ENCODE peak calls at places on chromosomes 6 and 20, in four cellular contexts. R is HTR-8/SVneo; N is stimulated activated CD4-positive, alpha-beta T cell treated with anti-CD3 and anti-CD28 coated beads, Interleukin-2, amount 100 ng/mL, for 48 hours; E is BJ. U is an unnamed sample.

GRCh38 chr6:85670573-85670972 is 27.9 kb upstream of the SYNCRIP start:
- DNase-seq in R (no peak), N (no peak), E (no peak), U (peak)

GRCh38 chr6:160088069-160088773 is 33.4 kb upstream of the SLC22A1 start:
- DNase-seq in R (peak), N (no peak), E (peak), U (peak)

GRCh38 chr6:158852312-158853071 is 33.3 kb upstream of the EZR start:
- DNase-seq in R (no peak), N (no peak), E (no peak), U (no peak)

GRCh38 chr6:160297310-160297709 is 38.7 kb upstream of the SLC22A2 start:
- DNase-seq in R (no peak), N (no peak), E (no peak), U (no peak)

GRCh38 chr6:151095538-151096254 is 144.1 kb upstream of the AKAP12 start:
- DNase-seq in R (no peak), N (no peak), E (no peak), U (no peak)

GRCh38 chr6:3294921-3295871 is 36.4 kb downstream of the PSMG4 start:
- DNase-seq in R (no peak), N (no peak), E (no peak), U (no peak)

GRCh38 chr6:40672118-40672517 is 85.0 kb upstream of the LRFN2 start:
- DNase-seq in R (no peak), N (no peak), E (no peak), U (peak)

GRCh38 chr20:9068896-9069663 is at the start of gene PLCB4:
- DNase-seq in R (peak), N (no peak), E (no peak), U (peak)

GRCh38 chr20:17843246-17844132 is 125.1 kb downstream of the SNX5 start:
- DNase-seq in R (peak), N (no peak), E (peak), U (no peak)